ENCODE peak calls at places on chromosomes 7 and 10, in four cellular contexts. F is endothelial cell of umbilical vein, H is PC-3, I is fibroblast of lung. S is an unnamed sample. For H3K27me3 and H3K79me2, the result is how much of the 10 kb centered on the place peaks cover.

GRCh38 chr7:69728299-69728698 is 130.0 kb downstream of the AUTS2 start:
- DNase-seq in F (no peak), H (no peak), I (no peak), S (no peak)

GRCh38 chr7:150799741-150800575 is at the start of gene TMEM176B:
- DNase-seq in F (no peak), H (no peak), I (no peak), S (no peak)

GRCh38 chr10:111590703-111591102 is 513.9 kb downstream of the ADRA2A start:
- DNase-seq in F (no peak), H (no peak), I (no peak), S (peak)

GRCh38 chr7:150407588-150408392 is 28.7 kb downstream of the ZNF775 start:
- DNase-seq in F (no peak), H (no peak), I (no peak), S (no peak)

GRCh38 chr10:3622845-3623621 is 162.0 kb downstream of the KLF6 start:
- DNase-seq in F (no peak), H (no peak), I (peak), S (no peak)

GRCh38 chr7:21500117-21500516 is 42.7 kb upstream of the DNAH11 start:
- DNase-seq in F (no peak), H (no peak), I (no peak), S (no peak)

GRCh38 chr10:129335396-129335795 is 131.6 kb upstream of the MGMT start:
- DNase-seq in F (no peak), H (no peak), I (no peak), S (no peak)

GRCh38 chr10:43254199-43254730 is 12.6 kb downstream of the RASGEF1A start:
- DNase-seq in F (no peak), H (no peak), I (no peak), S (no peak)

GRCh38 chr7:12069757-12070156 is 141.3 kb upstream of the TMEM106B start:
- DNase-seq in F (no peak), H (peak), I (no peak), S (peak)

GRCh38 chr10:56318816-56319215 is 42.2 kb downstream of the ZWINT start:
- DNase-seq in F (no peak), H (peak), I (no peak), S (no peak)

GRCh38 chr7:101733713-101734475 is 83.5 kb upstream of the CUX1 start:
- DNase-seq in F (peak), H (peak), I (peak), S (peak)

GRCh38 chr7:71482284-71482683 is 350.3 kb downstream of the GALNT17 start:
- DNase-seq in F (no peak), H (no peak), I (no peak), S (no peak)

GRCh38 chr7:55546826-55547225 is 25.5 kb downstream of the VOPP1 start:
- DNase-seq in F (peak), H (peak), I (peak), S (no peak)

GRCh38 chr10:71394926-71395562 is 1.7 kb upstream of the CDH23 start:
- DNase-seq in F (no peak), H (no peak), I (no peak), S (no peak)

GRCh38 chr10:71396084-71396713 is 521 bp upstream of the CDH23 start:
- DNase-seq in F (no peak), H (no peak), I (peak), S (peak)

GRCh38 chr10:71395621-71396020 is 1.1 kb upstream of the CDH23 start:
- DNase-seq in F (no peak), H (no peak), I (no peak), S (peak)

GRCh38 chr10:71397340-71398212 is 856 bp downstream of the CDH23 start:
- DNase-seq in F (no peak), H (no peak), I (no peak), S (peak)

DNA sequence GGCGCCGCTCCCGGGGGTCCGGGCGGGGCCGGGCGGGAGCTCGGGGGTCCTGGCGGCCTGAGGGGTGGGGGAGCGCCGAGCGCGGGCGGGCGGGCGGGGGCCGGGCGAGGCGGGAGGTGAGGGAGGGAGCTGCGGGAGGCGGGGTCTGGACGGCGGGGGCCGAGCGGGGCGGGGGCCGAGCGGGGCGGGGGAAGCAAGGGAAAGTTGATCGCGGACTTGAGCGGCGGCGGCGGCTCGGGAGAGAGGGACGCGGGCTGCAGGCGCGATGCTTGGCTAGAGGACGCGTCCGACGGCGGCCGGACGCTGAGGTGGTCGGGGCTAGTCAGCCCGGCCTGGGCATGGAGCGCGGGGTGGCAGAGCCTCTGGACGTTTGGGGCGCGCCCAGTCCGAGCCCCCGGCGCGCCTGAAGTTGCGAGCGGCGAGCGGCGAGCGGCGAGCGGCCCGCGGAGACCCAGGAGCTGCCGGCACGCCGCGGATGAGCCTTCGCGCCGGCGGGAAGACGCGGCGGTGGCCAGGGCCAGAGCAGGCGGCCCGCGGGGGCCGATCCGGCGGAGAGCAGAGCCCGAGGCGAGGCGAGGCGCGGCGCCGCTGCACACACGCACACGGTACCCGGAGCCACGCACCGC is at the start of gene CDH23:
- DNase-seq in F (no peak), H (no peak), I (no peak), S (peak)
- H3K4me3 ChIP-seq in F (no peak), H (no peak), I (no peak), S (peak)

DNA sequence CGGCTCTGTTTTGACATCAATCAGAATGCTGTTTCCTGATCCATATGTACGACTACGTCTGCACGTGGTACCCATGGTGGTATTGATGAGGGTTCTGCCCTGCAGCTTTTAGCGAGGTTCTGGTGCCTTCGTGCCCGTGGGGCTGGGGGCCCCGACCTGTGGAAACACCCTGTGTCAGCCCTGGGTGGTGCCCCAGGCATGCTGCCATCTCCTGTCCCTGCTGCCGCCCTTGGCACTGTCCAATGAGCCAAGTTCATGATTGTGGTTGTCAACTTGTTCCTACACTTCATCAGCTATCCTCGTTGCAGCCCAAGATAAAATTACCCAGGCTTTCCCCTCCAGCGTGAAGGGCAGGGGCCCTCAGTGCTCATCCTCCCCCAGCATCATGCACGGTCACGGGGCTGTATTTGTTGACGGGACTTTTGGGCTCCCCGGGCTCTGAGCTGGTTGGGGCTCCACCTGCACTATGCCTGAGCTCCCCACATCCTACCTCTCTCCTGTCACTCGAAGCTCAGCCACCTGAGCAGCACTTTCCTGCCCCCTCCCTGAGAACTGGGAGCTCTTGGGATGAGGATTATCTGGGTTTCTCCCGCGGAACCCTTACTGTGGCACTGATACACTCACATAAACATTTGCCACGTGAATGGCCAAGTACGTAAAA is 7.7 kb upstream of the DPYSL4 start:
- DNase-seq in F (no peak), H (no peak), I (no peak), S (no peak)
- H3K27me3 ChIP-seq in F (under half), H (under half), I (under half), S (under half)

GRCh38 chr10:91816986-91817385 is 18.8 kb downstream of the TNKS2 start:
- DNase-seq in F (no peak), H (no peak), I (no peak), S (no peak)

DNA sequence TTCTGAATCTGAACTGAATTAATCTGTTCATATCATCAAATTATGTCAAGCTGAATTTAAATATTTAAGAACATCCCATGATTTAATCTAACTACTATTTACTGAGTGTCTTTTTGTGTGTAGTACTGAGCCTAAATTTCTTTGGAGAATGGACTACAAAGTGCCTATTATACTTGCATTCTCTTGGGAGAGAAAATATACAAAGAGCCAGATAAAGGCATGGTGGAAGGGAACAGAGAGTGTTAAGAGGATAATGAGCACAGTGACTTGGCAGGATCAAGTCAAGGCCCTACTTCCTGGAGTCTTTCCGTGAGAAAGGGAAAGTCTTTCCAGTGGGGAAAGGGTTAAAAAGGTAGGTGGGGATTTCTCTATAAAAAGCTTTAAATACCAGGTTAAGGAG is 15.0 kb downstream of the TNKS2 start:
- DNase-seq in F (no peak), H (no peak), I (no peak), S (no peak)
- H3K79me2 ChIP-seq in F (under half), H (under half), I (under half), S (under half)

DNA sequence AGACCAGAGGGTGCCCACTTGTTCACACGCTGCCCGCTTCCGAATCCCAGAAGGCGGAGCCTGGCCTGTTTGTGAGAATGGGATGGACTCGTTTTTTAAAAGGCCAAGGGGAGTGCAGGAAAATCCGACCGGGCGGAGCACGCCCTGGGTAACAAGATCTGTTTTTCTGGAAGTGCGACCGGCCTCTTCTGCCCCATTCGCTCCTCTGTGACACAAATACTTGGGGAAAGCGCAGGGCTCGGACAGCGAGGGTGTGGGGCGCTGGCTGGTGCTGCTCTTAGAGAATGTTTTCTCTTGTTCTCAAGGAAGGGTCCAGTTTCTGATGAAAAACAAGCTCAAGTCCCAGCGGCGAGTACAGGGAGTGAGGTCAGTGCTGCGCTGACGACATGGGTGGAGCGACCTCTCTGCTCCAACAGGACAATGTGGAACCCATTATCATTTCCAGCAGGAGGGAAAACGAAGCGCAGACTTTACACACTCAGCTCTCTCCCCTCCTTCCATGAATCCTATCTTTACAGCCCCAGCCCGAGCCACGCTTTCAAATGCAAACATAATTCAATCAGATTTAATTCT is 1.3 kb downstream of the RADIL start:
- DNase-seq in F (peak), H (peak), I (peak), S (peak)
- H3K4me3 ChIP-seq in F (peak), H (peak), I (peak), S (peak)

DNA sequence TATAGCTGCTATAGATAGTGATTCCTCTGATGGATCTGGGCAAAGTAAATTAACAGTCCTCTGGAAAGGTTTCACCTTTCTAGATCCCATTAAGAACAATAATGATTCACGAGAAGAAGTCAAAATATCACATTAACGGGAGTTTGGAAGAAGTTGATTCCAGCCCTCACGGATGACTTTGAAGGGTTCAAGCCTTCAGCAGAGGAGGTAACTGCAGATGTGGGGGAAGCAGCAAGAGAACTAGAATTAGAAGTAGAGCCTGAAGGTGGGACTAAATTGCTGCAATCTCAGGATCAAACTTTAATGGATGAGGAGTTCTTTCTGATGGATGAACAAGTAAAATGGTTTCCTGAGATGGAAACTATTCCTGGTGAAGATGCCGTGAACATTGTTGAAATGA is 42.4 kb upstream of the INPP5A start:
- DNase-seq in F (no peak), H (no peak), I (no peak), S (no peak)
- H3K27me3 ChIP-seq in F (under half), H (under half), I (under half), S (under half)

GRCh38 chr10:48365668-48366067 is 59.2 kb downstream of the MAPK8 start:
- DNase-seq in F (no peak), H (peak), I (no peak), S (no peak)

GRCh38 chr10:48364659-48365405 is 58.4 kb downstream of the MAPK8 start:
- DNase-seq in F (peak), H (peak), I (peak), S (no peak)

GRCh38 chr10:48363617-48364355 is 57.3 kb downstream of the MAPK8 start:
- DNase-seq in F (peak), H (peak), I (peak), S (peak)

GRCh38 chr10:48366261-48366660 is 59.8 kb downstream of the MAPK8 start:
- DNase-seq in F (peak), H (peak), I (peak), S (no peak)

GRCh38 chr10:48369501-48369900 is 63.0 kb downstream of the MAPK8 start:
- DNase-seq in F (no peak), H (no peak), I (no peak), S (no peak)
- H3K79me2 ChIP-seq in F (under half), H (under half), I (under half), S (under half)

GRCh38 chr7:40964610-40965009 is 738.3 kb downstream of the INHBA start:
- DNase-seq in F (no peak), H (no peak), I (no peak), S (no peak)
- H3K4me3 ChIP-seq in F (no peak), H (no peak), I (no peak), S (no peak)

GRCh38 chr10:133375357-133376115 is 2.4 kb upstream of the ECHS1 start:
- DNase-seq in F (no peak), H (no peak), I (no peak), S (peak)
- H3K27me3 ChIP-seq in F (under half), H (under half), I (under half), S (under half)

GRCh38 chr10:29703276-29703675 is 68.5 kb upstream of the SVIL start:
- DNase-seq in F (no peak), H (no peak), I (no peak), S (no peak)
- H3K79me2 ChIP-seq in F (under half), H (under half), I (under half), S (under half)

GRCh38 chr7:105651798-105652197 is 70.5 kb upstream of the EFCAB10 start:
- DNase-seq in F (no peak), H (no peak), I (no peak), S (no peak)

GRCh38 chr7:105650382-105650729 is 69.1 kb upstream of the EFCAB10 start:
- DNase-seq in F (no peak), H (peak), I (no peak), S (no peak)

GRCh38 chr7:105653441-105654005 is 72.2 kb upstream of the EFCAB10 start:
- DNase-seq in F (no peak), H (no peak), I (no peak), S (no peak)

GRCh38 chr7:105654095-105654686 is 72.9 kb upstream of the EFCAB10 start:
- DNase-seq in F (no peak), H (no peak), I (no peak), S (peak)

DNA sequence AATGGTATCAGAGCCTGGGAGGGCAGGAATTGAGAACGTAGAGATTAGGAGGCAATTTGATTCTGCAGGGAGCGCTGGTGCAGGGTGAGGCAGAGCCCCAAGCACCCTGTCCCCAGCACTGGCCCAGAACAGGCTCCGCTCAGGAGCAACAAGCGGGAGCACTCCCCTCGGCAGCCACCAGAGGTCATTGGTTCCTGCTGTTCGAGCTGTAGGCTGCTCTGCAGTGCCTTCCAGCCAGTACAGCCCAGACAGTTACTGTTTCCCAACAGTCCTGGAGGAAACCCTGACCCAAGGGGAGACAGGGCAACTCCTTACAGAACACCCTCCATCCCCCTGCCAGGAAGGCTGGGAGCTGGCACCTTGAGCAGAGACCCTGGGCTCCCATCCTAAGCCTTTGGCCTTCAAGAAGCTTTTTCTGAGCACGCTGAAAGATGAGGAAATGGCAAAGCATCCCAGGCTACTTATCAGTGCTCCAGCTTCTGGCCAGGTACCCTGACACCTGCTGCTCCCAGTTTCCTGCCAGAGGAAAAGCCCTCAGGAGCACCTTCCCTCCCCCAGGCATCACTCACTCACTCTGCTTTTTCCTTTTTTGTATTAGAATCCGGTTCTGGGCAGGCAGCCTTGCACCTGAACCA is 71.2 kb upstream of the EFCAB10 start:
- DNase-seq in F (peak), H (peak), I (peak), S (peak)
- H3K4me3 ChIP-seq in F (no peak), H (no peak), I (no peak), S (no peak)